ENCODE peak calls at places on chromosome 12, in six cellular contexts. O is pancreas, C is heart right ventricle, A is prostate gland, W is left lung, S is Panc1. N is an unnamed sample.

GRCh38 chr12:14999421-15000047 is 26.7 kb downstream of the PDE6H start:
- DNase-seq in A (peak), O (no peak), W (no peak), C (no peak), S (no peak), N (no peak)

GRCh38 chr12:128337456-128338160 is 70.6 kb downstream of the TMEM132C start:
- DNase-seq in W (no peak), O (no peak), C (no peak), A (no peak), S (no peak), N (no peak)

GRCh38 chr12:16587110-16587453 is 18.9 kb downstream of the LMO3 start:
- DNase-seq in C (no peak), O (no peak), S (no peak), A (no peak), W (no peak), N (no peak)

GRCh38 chr12:100401660-100402059 is 44.8 kb downstream of the SLC17A8 start:
- DNase-seq in O (no peak), S (no peak), A (no peak), W (no peak), C (no peak), N (no peak)

GRCh38 chr12:12734561-12735071 is 17.4 kb downstream of the CDKN1B start:
- DNase-seq in C (no peak), O (peak), W (no peak), A (no peak), S (no peak), N (no peak)

GRCh38 chr12:42815068-42815467 is 225.5 kb upstream of the PRICKLE1 start:
- DNase-seq in C (no peak), A (no peak), W (no peak), O (no peak), S (no peak), N (no peak)

GRCh38 chr12:12586879-12587675 is 24.4 kb upstream of the DUSP16 start:
- DNase-seq in C (no peak), S (no peak), A (peak), W (no peak), O (peak), N (no peak)

GRCh38 chr12:15956413-15957185 is 45.5 kb downstream of the DERA start:
- DNase-seq in A (no peak), O (no peak), S (no peak), W (no peak), C (no peak), N (no peak)

GRCh38 chr12:46383654-46384450 is 11.3 kb upstream of the SLC38A2 start:
- DNase-seq in W (peak), O (peak), C (peak), S (no peak), A (peak), N (peak)

GRCh38 chr12:80491176-80491575 is 47.1 kb downstream of the PTPRQ start:
- DNase-seq in C (no peak), A (no peak), W (no peak), S (no peak), O (no peak), N (no peak)

GRCh38 chr12:33061844-33062243 is 165.3 kb upstream of the PKP2 start:
- DNase-seq in W (no peak), A (no peak), S (no peak), O (no peak), C (no peak), N (no peak)

GRCh38 chr12:19440916-19441315 is 1.6 kb downstream of the AEBP2 start:
- DNase-seq in W (no peak), A (no peak), C (no peak), O (no peak), S (no peak), N (no peak)

GRCh38 chr12:93571360-93571853 is 1.1 kb upstream of the SOCS2 start:
- DNase-seq in O (peak), W (peak), C (peak), A (peak), S (no peak), N (peak)

GRCh38 chr12:95424271-95424994 is 49.5 kb upstream of the METAP2 start:
- DNase-seq in S (no peak), C (no peak), O (peak), A (no peak), W (no peak), N (no peak)

GRCh38 chr12:106594447-106594846 is 11.6 kb downstream of the RFX4 start:
- DNase-seq in C (no peak), S (no peak), W (peak), O (no peak), A (no peak), N (no peak)

GRCh38 chr12:97616936-97617335 is 154.3 kb downstream of the RMST start:
- DNase-seq in A (no peak), W (no peak), S (no peak), C (no peak), O (no peak), N (no peak)

GRCh38 chr12:82242729-82243128 is 115.5 kb downstream of the CCDC59 start:
- DNase-seq in O (no peak), S (no peak), C (no peak), W (no peak), A (no peak), N (no peak)

GRCh38 chr12:120834489-120835303 is 69.5 kb downstream of the SPPL3 start:
- DNase-seq in S (no peak), O (no peak), A (no peak), W (no peak), C (no peak), N (no peak)
- H3K27ac ChIP-seq in S (no peak), O (no peak), A (peak), W (peak), C (peak), N (peak)

DNA sequence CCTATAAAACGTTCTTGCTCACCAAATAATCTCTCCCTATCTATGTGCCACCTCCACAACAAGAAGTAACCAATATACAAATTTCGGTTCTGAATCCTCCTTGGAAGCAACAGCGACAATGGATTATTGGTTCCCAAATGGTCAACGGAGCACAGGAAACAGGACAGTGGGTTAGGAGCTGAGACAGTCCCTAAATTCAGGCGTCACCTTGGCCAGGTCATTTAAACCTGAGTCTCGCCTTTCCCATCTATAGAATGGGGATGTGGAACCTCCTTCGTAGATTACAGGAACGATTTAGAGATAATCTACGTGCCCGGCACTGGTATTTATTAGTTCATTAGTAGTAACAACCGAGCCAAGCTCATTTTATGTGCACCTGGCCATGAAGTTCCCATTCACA is 1.1 kb downstream of the NT5DC3 start:
- DNase-seq in S (no peak), W (no peak), C (no peak), A (no peak), O (no peak), N (no peak)
- H3K4me3 ChIP-seq in S (peak), W (peak), C (peak), A (peak), O (peak), N (peak)

DNA sequence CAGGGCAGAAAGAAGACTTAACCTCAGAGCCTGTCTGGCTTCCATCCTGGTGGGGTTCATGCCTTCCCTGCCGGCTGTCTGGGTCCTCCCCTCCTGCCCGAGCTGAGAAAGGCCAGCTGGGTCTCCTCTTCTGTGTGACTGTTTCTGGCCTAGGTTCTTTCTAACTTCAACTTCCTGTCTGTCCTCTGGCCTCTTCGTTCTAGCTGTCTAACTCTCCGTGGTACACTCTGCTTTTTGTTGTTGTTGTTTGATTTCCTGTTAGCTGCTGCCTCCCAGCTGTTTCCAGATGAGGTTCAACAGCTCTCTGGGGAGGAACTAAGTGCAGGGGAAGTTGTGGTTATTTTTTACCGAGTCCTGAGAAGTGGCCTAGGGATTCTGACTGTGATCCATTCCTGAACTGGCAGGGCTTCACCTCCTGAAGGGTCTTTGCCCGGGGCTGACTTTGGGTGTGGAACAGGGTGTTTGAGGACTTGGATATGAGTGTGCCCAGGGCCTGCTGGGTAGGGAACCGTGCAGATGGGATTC is 3.2 kb downstream of the MLXIP start:
- DNase-seq in A (no peak), O (no peak), C (peak), S (no peak), W (peak), N (peak)
- H3K27ac ChIP-seq in A (peak), O (peak), C (peak), S (peak), W (peak), N (peak)

GRCh38 chr12:6962285-6963015 is 8.0 kb downstream of the PHB2 start:
- DNase-seq in S (no peak), O (peak), W (peak), A (peak), C (no peak), N (peak)

GRCh38 chr12:6963016-6963731 is 7.3 kb downstream of the PHB2 start:
- DNase-seq in O (peak), S (no peak), A (peak), C (no peak), W (peak), N (peak)

GRCh38 chr12:6960291-6961277 is 9.4 kb downstream of the PTPN6 start:
- DNase-seq in O (no peak), W (no peak), A (no peak), C (no peak), S (no peak), N (peak)

GRCh38 chr12:6961278-6961694 is 9.2 kb downstream of the PHB2 start:
- DNase-seq in W (peak), A (peak), S (no peak), C (peak), O (peak), N (peak)

GRCh38 chr12:6961695-6962284 is 8.7 kb downstream of the PHB2 start:
- DNase-seq in O (peak), C (peak), A (peak), S (no peak), W (peak), N (peak)
- H3K4me3 ChIP-seq in O (peak), C (peak), A (peak), S (no peak), W (peak), N (peak)

GRCh38 chr12:109098671-109099070 is 1.3 kb downstream of the UNG start:
- DNase-seq in C (no peak), S (no peak), W (no peak), A (peak), O (no peak), N (no peak)
- H3K27ac ChIP-seq in C (peak), S (peak), W (peak), A (peak), O (peak), N (peak)

GRCh38 chr12:132164426-132164825 is 20.2 kb downstream of the NOC4L start:
- DNase-seq in S (no peak), W (no peak), A (no peak), C (no peak), O (no peak), N (no peak)

GRCh38 chr12:132161796-132162507 is 17.7 kb downstream of the NOC4L start:
- DNase-seq in O (no peak), C (peak), A (no peak), W (peak), S (no peak), N (peak)

GRCh38 chr12:132163911-132164288 is 19.6 kb downstream of the NOC4L start:
- DNase-seq in C (no peak), W (peak), A (no peak), S (no peak), O (no peak), N (no peak)

GRCh38 chr12:132162508-132163031 is 18.3 kb downstream of the NOC4L start:
- DNase-seq in O (no peak), A (no peak), C (peak), W (peak), S (no peak), N (peak)

DNA sequence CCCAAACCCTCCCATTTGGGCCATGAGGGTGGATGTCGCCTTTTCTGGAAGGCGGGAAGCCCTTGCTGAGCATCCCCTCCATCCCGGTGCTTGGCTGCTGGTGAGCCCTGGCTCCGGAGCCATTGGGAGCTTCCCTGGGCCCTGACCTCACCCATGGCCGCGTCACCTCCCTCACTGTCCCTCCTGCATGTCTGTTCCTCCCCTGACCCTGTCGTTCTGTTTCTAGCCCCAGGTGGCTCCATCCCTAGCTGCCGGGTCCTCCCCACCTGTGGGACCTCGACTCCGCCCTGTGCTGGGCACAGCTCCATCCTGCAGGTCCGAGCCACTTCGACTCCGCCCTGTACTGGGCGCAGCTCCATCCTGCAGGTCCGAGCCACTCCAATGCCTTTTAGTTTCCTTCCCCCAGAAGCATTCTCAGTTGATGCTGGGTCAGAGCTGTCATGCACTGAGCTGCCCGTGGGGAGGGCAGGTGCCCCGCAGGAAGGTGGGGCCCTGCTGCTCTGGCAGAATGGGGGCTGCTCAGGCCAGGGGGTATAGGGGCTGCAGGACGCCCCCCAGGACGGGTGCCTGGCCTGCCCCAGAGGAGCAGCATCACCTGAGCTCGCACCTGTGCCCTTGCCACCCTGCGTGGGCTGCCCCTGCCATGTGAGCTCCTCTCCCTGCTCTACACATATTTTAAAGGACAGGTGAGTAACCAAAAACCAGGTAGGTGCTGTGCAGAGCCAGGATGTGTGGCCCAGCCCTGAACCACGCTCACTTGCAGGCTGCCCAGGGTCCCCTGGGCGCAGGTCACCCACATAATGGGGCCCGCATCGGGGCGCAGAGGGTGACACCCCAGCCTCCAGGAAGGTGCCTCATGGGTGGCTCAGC is 19.0 kb downstream of the NOC4L start:
- DNase-seq in C (peak), S (no peak), W (peak), O (no peak), A (no peak), N (no peak)
- H3K4me3 ChIP-seq in C (no peak), S (no peak), W (no peak), O (no peak), A (no peak), N (peak)

DNA sequence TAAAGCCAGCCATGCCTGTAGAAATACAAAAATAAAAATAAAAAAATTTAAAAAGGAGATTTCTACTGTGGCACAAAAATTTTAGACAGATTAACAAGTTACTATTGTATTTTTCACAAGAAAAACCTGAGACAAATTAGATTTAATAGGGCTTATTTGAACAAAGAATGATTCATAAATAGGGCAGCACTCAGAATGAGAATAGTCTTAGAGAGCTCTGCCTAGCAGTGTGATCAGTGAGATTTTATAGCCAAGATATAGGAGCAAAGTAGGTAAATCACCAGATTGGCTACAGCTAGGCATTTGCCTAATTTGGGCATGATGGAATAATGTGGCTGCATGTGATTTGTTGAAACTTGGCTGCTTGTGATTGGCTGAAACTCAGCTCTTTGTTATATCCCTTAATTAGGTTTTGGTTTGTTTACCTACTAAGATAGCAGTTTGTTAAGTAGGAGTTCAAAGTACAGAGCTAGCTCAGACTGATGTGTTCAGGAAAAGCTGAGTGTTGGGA is 279.7 kb upstream of the TMTC1 start:
- DNase-seq in O (no peak), S (no peak), C (no peak), W (no peak), A (no peak), N (no peak)
- H3K27ac ChIP-seq in O (no peak), S (no peak), C (no peak), W (no peak), A (no peak), N (no peak)

DNA sequence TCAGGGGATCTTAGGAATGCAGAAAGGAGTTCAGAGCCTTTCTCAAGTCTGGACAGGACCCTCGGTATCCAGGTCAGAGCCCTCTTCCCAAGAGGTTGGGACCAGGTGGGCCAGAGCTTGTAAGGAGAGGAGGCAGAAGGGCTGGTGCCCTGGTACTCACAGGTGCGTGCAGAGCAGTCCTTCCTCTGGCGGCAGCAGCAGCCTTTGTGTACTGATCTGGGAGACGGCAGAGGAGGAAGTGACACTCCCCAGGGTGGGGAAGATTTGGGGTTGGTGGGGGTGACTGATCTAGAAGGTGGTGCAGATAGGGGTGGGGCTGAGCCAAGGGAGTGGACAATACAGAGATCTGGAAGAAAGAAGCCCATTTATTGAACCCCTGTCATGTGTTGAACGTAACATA is at the start of gene ITGB7:
- DNase-seq in W (no peak), S (no peak), A (no peak), O (no peak), C (no peak), N (no peak)
- H3K4me3 ChIP-seq in W (no peak), S (no peak), A (no peak), O (no peak), C (no peak), N (peak)